ENCODE peak calls at places on chromosomes 2 and 18, in seven cellular contexts. S is stimulated activated CD4-positive, alpha-beta T cell treated with anti-CD3 and anti-CD28 coated beads, Interleukin-2, amount 100 ng/mL, for 48 hours; E is NCI-H2081; B is kidney epithelial cell; H is A172; Q is stimulated activated CD8-positive, alpha-beta memory T cell treated with anti-CD3 and anti-CD28 coated beads, Interleukin-15, amount 100 ng/mL, for 4 hours; C is non-pigmented ciliary epithelial cell. K is an unnamed sample.

GRCh38 chr2:54429811-54430600 is 26.1 kb upstream of the SPTBN1 start:
- DNase-seq in S (no peak), E (no peak), B (no peak), H (no peak), Q (no peak), C (no peak), K (no peak)

GRCh38 chr18:75169411-75169810 is 39.5 kb downstream of the PTGR3 start:
- DNase-seq in S (no peak), E (no peak), B (no peak), H (no peak), Q (no peak), C (no peak), K (no peak)

GRCh38 chr2:38374978-38375377 is 2.1 kb downstream of the ATL2 start:
- DNase-seq in S (no peak), E (no peak), B (no peak), H (no peak), Q (no peak), C (no peak), K (no peak)

GRCh38 chr2:113230531-113230930 is 48.2 kb downstream of the PAX8 start:
- DNase-seq in S (no peak), E (no peak), B (no peak), H (no peak), Q (no peak), C (no peak), K (no peak)

GRCh38 chr2:74834806-74835755 is 1.2 kb downstream of the HK2 start:
- DNase-seq in S (peak), E (peak), B (no peak), H (no peak), Q (peak), C (no peak), K (peak)

GRCh38 chr2:1037066-1037465 is 86.4 kb downstream of the SNTG2 start:
- DNase-seq in S (no peak), E (no peak), B (no peak), H (no peak), Q (no peak), C (no peak), K (no peak)

GRCh38 chr2:11017921-11018320 is 106.2 kb downstream of the KCNF1 start:
- DNase-seq in S (no peak), E (no peak), B (no peak), H (no peak), Q (no peak), C (no peak), K (no peak)

GRCh38 chr2:43515248-43515647 is 80.6 kb downstream of the THADA start:
- DNase-seq in S (no peak), E (no peak), B (no peak), H (no peak), Q (no peak), C (no peak), K (no peak)

GRCh38 chr2:62381672-62382071 is 124.3 kb downstream of the TMEM17 start:
- DNase-seq in S (no peak), E (no peak), B (no peak), H (no peak), Q (no peak), C (no peak), K (no peak)

GRCh38 chr2:45168731-45169338 is 159.6 kb upstream of the SIX2 start:
- DNase-seq in S (peak), E (peak), B (no peak), H (no peak), Q (no peak), C (no peak), K (no peak)

GRCh38 chr2:28356095-28356911 is 36.4 kb upstream of the FOSL2 start:
- DNase-seq in S (no peak), E (peak), B (no peak), H (peak), Q (no peak), C (no peak), K (peak)

GRCh38 chr2:120825370-120826259 is 89.9 kb downstream of the GLI2 start:
- DNase-seq in S (no peak), E (peak), B (no peak), H (peak), Q (no peak), C (no peak), K (no peak)

GRCh38 chr2:10591207-10591606 is 98.6 kb downstream of the NOL10 start:
- DNase-seq in S (no peak), E (no peak), B (no peak), H (no peak), Q (no peak), C (no peak), K (no peak)

GRCh38 chr2:238747114-238747513 is 100.8 kb upstream of the TWIST2 start:
- DNase-seq in S (no peak), E (no peak), B (no peak), H (no peak), Q (no peak), C (no peak), K (no peak)

GRCh38 chr2:225274751-225275150 is 124.8 kb upstream of the NYAP2 start:
- DNase-seq in S (no peak), E (peak), B (no peak), H (no peak), Q (no peak), C (no peak), K (no peak)

GRCh38 chr2:241595600-241596140 is 37.1 kb downstream of the BOK start:
- DNase-seq in S (no peak), E (no peak), B (no peak), H (no peak), Q (no peak), C (no peak), K (no peak)

GRCh38 chr18:32810314-32810713 is 37.5 kb upstream of the KLHL14 start:
- DNase-seq in S (no peak), E (no peak), B (no peak), H (no peak), Q (no peak), C (no peak), K (no peak)

GRCh38 chr18:75090336-75090735 is 118.6 kb downstream of the PTGR3 start:
- DNase-seq in S (no peak), E (no peak), B (no peak), H (no peak), Q (no peak), C (no peak), K (no peak)

GRCh38 chr2:230429513-230429912 is 13.5 kb downstream of the SP100 start:
- DNase-seq in S (no peak), E (no peak), B (no peak), H (no peak), Q (no peak), C (no peak), K (no peak)

GRCh38 chr18:13273800-13274199 is 55.2 kb downstream of the LDLRAD4 start:
- DNase-seq in S (no peak), E (no peak), B (no peak), H (no peak), Q (no peak), C (no peak), K (no peak)

GRCh38 chr2:2256011-2256410 is 75.1 kb downstream of the MYT1L start:
- DNase-seq in S (no peak), E (no peak), B (no peak), H (no peak), Q (no peak), C (no peak), K (no peak)

GRCh38 chr18:12701161-12701560 is 1.4 kb downstream of the CEP76 start:
- DNase-seq in S (no peak), E (no peak), B (no peak), H (no peak), Q (no peak), C (no peak), K (peak)

GRCh38 chr2:180523629-180524340 is 456.6 kb upstream of the UBE2E3 start:
- DNase-seq in S (no peak), E (no peak), B (no peak), H (peak), Q (no peak), C (peak), K (peak)

GRCh38 chr2:75500633-75501032 is 60.1 kb downstream of the EVA1A start:
- DNase-seq in S (no peak), E (peak), B (no peak), H (peak), Q (no peak), C (no peak), K (no peak)

GRCh38 chr2:64283641-64284371 is 139.6 kb upstream of the PELI1 start:
- DNase-seq in S (no peak), E (no peak), B (no peak), H (no peak), Q (no peak), C (no peak), K (no peak)

GRCh38 chr2:8453904-8454302 is 228.0 kb upstream of the ID2 start:
- DNase-seq in S (no peak), E (no peak), B (no peak), H (peak), Q (no peak), C (no peak), K (no peak)

GRCh38 chr2:45008296-45009129 is 739 bp downstream of the SIX2 start:
- DNase-seq in S (no peak), E (peak), B (no peak), H (no peak), Q (no peak), C (no peak), K (no peak)

GRCh38 chr2:17101091-17101490 is 417.1 kb downstream of the RAD51AP2 start:
- DNase-seq in S (no peak), E (no peak), B (no peak), H (no peak), Q (no peak), C (no peak), K (no peak)

GRCh38 chr2:14125561-14125960 is 507.0 kb upstream of the LRATD1 start:
- DNase-seq in S (no peak), E (no peak), B (no peak), H (no peak), Q (no peak), C (no peak), K (no peak)

GRCh38 chr18:69946608-69947155 is 991 bp downstream of the CD226 start:
- DNase-seq in S (no peak), E (no peak), B (no peak), H (no peak), Q (no peak), C (no peak), K (no peak)

GRCh38 chr2:37686792-37687595 is 15.6 kb upstream of the CDC42EP3 start:
- DNase-seq in S (no peak), E (no peak), B (no peak), H (no peak), Q (no peak), C (no peak), K (peak)

GRCh38 chr2:36359006-36359580 is 3.5 kb downstream of the CRIM1 start:
- DNase-seq in S (no peak), E (no peak), B (no peak), H (no peak), Q (no peak), C (no peak), K (no peak)

GRCh38 chr2:237889016-237889415 is 29.6 kb downstream of the RAMP1 start:
- DNase-seq in S (no peak), E (no peak), B (no peak), H (no peak), Q (no peak), C (no peak), K (no peak)

GRCh38 chr18:54147439-54147838 is 77.0 kb downstream of the MBD2 start:
- DNase-seq in S (no peak), E (no peak), B (no peak), H (no peak), Q (no peak), C (no peak), K (no peak)

GRCh38 chr2:239267411-239267941 is 133.3 kb downstream of the HDAC4 start:
- DNase-seq in S (peak), E (no peak), B (no peak), H (peak), Q (peak), C (no peak), K (peak)

GRCh38 chr18:37564796-37565137 is 831 bp downstream of the CELF4 start:
- DNase-seq in S (no peak), E (no peak), B (no peak), H (no peak), Q (no peak), C (no peak), K (no peak)

GRCh38 chr2:8684421-8684884 is 2.6 kb downstream of the ID2 start:
- DNase-seq in S (no peak), E (no peak), B (no peak), H (no peak), Q (no peak), C (no peak), K (peak)

GRCh38 chr2:216571909-216572513 is 61.2 kb upstream of the IGFBP2 start:
- DNase-seq in S (no peak), E (no peak), B (no peak), H (no peak), Q (no peak), C (no peak), K (no peak)

K was measured in RCC 7860.